ENCODE peak calls at places on chromosome 19, in seven cellular contexts. P, M, C, T, H, Q and R are unnamed samples.

GRCh38 chr19:53945441-53945840 is 17.3 kb upstream of the CACNG8 start:
- DNase-seq in T (no peak), H (no peak), C (no peak), P (peak), M (peak), Q (no peak), R (no peak)

GRCh38 chr19:5115771-5116202 is 146.9 kb downstream of the KDM4B start:
- DNase-seq in T (no peak), M (no peak), H (no peak), Q (no peak), P (no peak), C (no peak), R (no peak)

GRCh38 chr19:2923510-2923909 is 21.3 kb downstream of the ZNF77 start:
- DNase-seq in T (no peak), H (no peak), C (no peak), M (no peak), P (no peak), Q (no peak), R (peak)

GRCh38 chr19:17125052-17125727 is 49.6 kb downstream of the MYO9B start:
- DNase-seq in Q (no peak), M (no peak), P (no peak), C (peak), T (no peak), H (peak), R (no peak)

GRCh38 chr19:7979559-7979958 is 25.9 kb downstream of the ELAVL1 start:
- DNase-seq in T (no peak), C (no peak), P (no peak), Q (no peak), M (no peak), H (no peak), R (no peak)

GRCh38 chr19:18293642-18294466 is 12.4 kb upstream of the JUND start:
- DNase-seq in H (no peak), P (no peak), Q (no peak), M (peak), C (no peak), T (no peak), R (no peak)

GRCh38 chr19:13978306-13978705 is 26.0 kb downstream of the DCAF15 start:
- DNase-seq in M (peak), H (no peak), C (no peak), T (peak), Q (no peak), P (peak), R (no peak)

GRCh38 chr19:43353606-43354304 is at the start of gene CD177:
- DNase-seq in H (no peak), T (no peak), C (no peak), M (peak), Q (no peak), P (no peak), R (no peak)

GRCh38 chr19:39428309-39429112 is 7.2 kb downstream of the RPS16 start:
- DNase-seq in T (peak), P (peak), M (peak), H (no peak), Q (no peak), C (no peak), R (peak)

GRCh38 chr19:246551-246950 is 44.7 kb downstream of the PLPP2 start:
- DNase-seq in C (peak), H (no peak), Q (no peak), P (peak), T (no peak), M (peak), R (no peak)

GRCh38 chr19:30086916-30087315 is 144.9 kb downstream of the URI1 start:
- DNase-seq in T (no peak), C (no peak), H (no peak), Q (no peak), M (no peak), P (no peak), R (no peak)

GRCh38 chr19:29289020-29289419 is 76.1 kb upstream of the UQCRFS1 start:
- DNase-seq in M (no peak), T (no peak), C (no peak), Q (no peak), P (no peak), H (no peak), R (no peak)

GRCh38 chr19:29785955-29786589 is 25.7 kb upstream of the CCNE1 start:
- DNase-seq in P (peak), M (no peak), T (no peak), C (peak), H (no peak), Q (no peak), R (no peak)

GRCh38 chr19:46427518-46427917 is 1.2 kb downstream of the PNMA8C start:
- DNase-seq in H (no peak), T (no peak), M (no peak), C (no peak), Q (no peak), P (no peak), R (no peak)

GRCh38 chr19:7715671-7716070 is 13.7 kb upstream of the FCER2 start:
- DNase-seq in M (no peak), P (no peak), C (no peak), Q (no peak), T (no peak), H (no peak), R (no peak)

GRCh38 chr19:38554676-38555141 is 63.0 kb downstream of the MAP4K1 start:
- DNase-seq in M (no peak), H (no peak), C (no peak), T (no peak), Q (no peak), P (no peak), R (no peak)

GRCh38 chr19:18000981-18001836 is 6.8 kb upstream of the ARRDC2 start:
- DNase-seq in T (peak), P (peak), Q (peak), H (peak), C (peak), M (peak), R (peak)

GRCh38 chr19:47156861-47157454 is 26.3 kb downstream of the SAE1 start:
- DNase-seq in T (no peak), C (peak), P (no peak), H (no peak), M (no peak), Q (no peak), R (no peak)

GRCh38 chr19:38728752-38729541 is 15.3 kb downstream of the CAPN12 start:
- DNase-seq in C (no peak), H (no peak), Q (no peak), T (no peak), P (no peak), M (no peak), R (no peak)

GRCh38 chr19:45771331-45771933 is 2.4 kb upstream of the SIX5 start:
- DNase-seq in M (peak), C (no peak), T (peak), Q (no peak), P (no peak), H (no peak), R (no peak)

GRCh38 chr19:40433391-40434216 is 7.8 kb upstream of the SERTAD1 start:
- DNase-seq in T (peak), C (peak), M (peak), H (peak), P (peak), Q (no peak), R (peak)

GRCh38 chr19:9075064-9075964 is 11.5 kb upstream of the OR1M1 start:
- DNase-seq in H (no peak), C (no peak), Q (no peak), P (peak), T (peak), M (peak), R (peak)

GRCh38 chr19:4597975-4598671 is 38.6 kb upstream of the SEMA6B start:
- DNase-seq in T (peak), C (peak), H (peak), Q (no peak), M (peak), P (peak), R (no peak)

GRCh38 chr19:7981199-7981598 is 24.2 kb downstream of the ELAVL1 start:
- DNase-seq in T (no peak), M (no peak), P (no peak), C (no peak), Q (no peak), H (no peak), R (no peak)

GRCh38 chr19:31223805-31224534 is 125.3 kb downstream of the TSHZ3 start:
- DNase-seq in Q (no peak), P (no peak), H (no peak), C (no peak), M (no peak), T (no peak), R (peak)

GRCh38 chr19:55468054-55468393 is 3.5 kb upstream of the C19orf85 start:
- DNase-seq in H (no peak), M (no peak), P (no peak), T (peak), C (no peak), Q (no peak), R (no peak)

GRCh38 chr19:31340059-31341025 is 8.9 kb downstream of the TSHZ3 start:
- DNase-seq in C (no peak), Q (no peak), H (no peak), P (peak), M (no peak), T (no peak), R (no peak)

GRCh38 chr19:46717034-46717715 is at the start of gene PRKD2:
- DNase-seq in Q (peak), T (peak), H (peak), P (peak), C (peak), M (peak), R (peak)

GRCh38 chr19:925912-926594 is at the start of gene ARID3A:
- DNase-seq in T (peak), M (no peak), P (peak), Q (no peak), H (no peak), C (peak), R (no peak)